ENCODE peak calls at places on chromosomes 16 and 17, in six cellular contexts. I is PC-9, C is SK-N-SH, J is fibroblast of lung, Z is cardiac muscle cell, H is Peyer's patch. D is an unnamed sample.

GRCh38 chr16:65178151-65178550 is 56.3 kb upstream of the CDH11 start:
- DNase-seq in H (no peak), J (peak; percentile 68), C (no peak), Z (peak; percentile 13), I (no peak), D (no peak)

GRCh38 chr17:50055426-50056216 is at the start of gene ITGA3:
- DNase-seq in H (peak; percentile 93), I (peak; percentile 96), C (peak; percentile 93), J (peak; percentile 93), Z (peak; percentile 87), D (peak; percentile 78)

GRCh38 chr17:58583486-58583885 is 69.0 kb upstream of the MTMR4 start:
- DNase-seq in C (no peak), J (no peak), I (no peak), Z (no peak), H (no peak), D (no peak)

GRCh38 chr17:82639628-82640027 is 8.6 kb downstream of the WDR45B start:
- DNase-seq in J (no peak), Z (no peak), H (no peak), C (no peak), I (no peak), D (no peak)

GRCh38 chr17:64492481-64493109 is 4.3 kb downstream of the POLG2 start:
- DNase-seq in C (peak; percentile 33), J (no peak), Z (peak; percentile 41), H (no peak), I (no peak), D (no peak)

GRCh38 chr16:17460890-17461289 is 9.9 kb downstream of the XYLT1 start:
- DNase-seq in J (peak; percentile 39), Z (no peak), I (no peak), C (no peak), H (no peak), D (no peak)

GRCh38 chr16:66250686-66251405 is 115.6 kb upstream of the CDH5 start:
- DNase-seq in J (peak; percentile 63), H (peak; percentile 51), Z (peak; percentile 96), C (peak; percentile 63), I (peak; percentile 16), D (peak; percentile 61)

GRCh38 chr17:40068917-40069750 is 6.4 kb downstream of the THRA start:
- DNase-seq in J (peak; percentile 81), Z (peak; percentile 91), I (no peak), H (peak; percentile 89), C (peak; percentile 76), D (peak; percentile 94)

GRCh38 chr17:41666708-41667279 is 21.9 kb upstream of the EIF1 start:
- DNase-seq in J (peak; percentile 51), H (peak; percentile 92), I (peak; percentile 50), C (peak; percentile 84), Z (peak; percentile 77), D (peak; percentile 87)

GRCh38 chr16:30382398-30383015 is at the start of gene SEPTIN1:
- DNase-seq in C (no peak), J (no peak), Z (no peak), I (no peak), H (no peak), D (no peak)

GRCh38 chr17:17712268-17712924 is 31.1 kb downstream of the RAI1 start:
- DNase-seq in Z (peak; percentile 76), H (no peak), I (peak; percentile 79), J (peak; percentile 88), C (no peak), D (no peak)

GRCh38 chr17:41298458-41299135 is 4.1 kb downstream of the KRTAP29-1 start:
- DNase-seq in J (no peak), Z (no peak), C (no peak), H (no peak), I (no peak), D (no peak)

GRCh38 chr16:70253291-70254094 is 1.8 kb upstream of the EXOSC6 start:
- DNase-seq in J (peak; percentile 42), C (peak; percentile 62), Z (peak; percentile 51), I (no peak), H (no peak), D (no peak)

GRCh38 chr17:39679521-39680192 is 8.2 kb downstream of the PGAP3 start:
- DNase-seq in Z (no peak), C (no peak), J (no peak), I (no peak), H (peak; percentile 55), D (no peak)

GRCh38 chr17:17736205-17737183 is 55.2 kb downstream of the RAI1 start:
- DNase-seq in H (no peak), I (no peak), J (peak; percentile 58), Z (peak; percentile 38), C (no peak), D (no peak)

GRCh38 chr16:3740934-3741333 is 23.6 kb upstream of the TRAP1 start:
- DNase-seq in J (no peak), I (no peak), C (no peak), H (no peak), Z (no peak), D (no peak)

GRCh38 chr16:1734123-1734522 is 28.1 kb downstream of the MAPK8IP3 start:
- DNase-seq in Z (no peak), H (no peak), I (no peak), C (no peak), J (no peak), D (no peak)
- H3K9me3 ChIP-seq in Z (no peaks in the 10 kb centered on the region), H (no peaks in the 10 kb centered on the region), I (no peaks in the 10 kb centered on the region), C (no peaks in the 10 kb centered on the region), J (peaks cover 8% of the 10 kb centered on the region), D (no peaks in the 10 kb centered on the region)

GRCh38 chr17:72406501-72406900 is 285.7 kb downstream of the SOX9 start:
- DNase-seq in H (no peak), C (no peak), I (peak; percentile 84), J (no peak), Z (no peak), D (no peak)
- H3K27ac ChIP-seq in H (no peak overlapping the region), C (peak overlapping the region; percentile 99), I (peak overlapping the region; percentile 99), J (peak overlapping the region; percentile 92), Z (no peak overlapping the region), D (no peak overlapping the region)

GRCh38 chr17:15981646-15982580 is 17.6 kb downstream of the ZSWIM7 start:
- DNase-seq in H (no peak), Z (peak; percentile 67), I (peak; percentile 79), J (peak; percentile 72), C (no peak), D (no peak)

GRCh38 chr17:15977894-15978293 is 21.6 kb downstream of the ZSWIM7 start:
- DNase-seq in C (no peak), Z (no peak), I (no peak), H (no peak), J (no peak), D (no peak)

GRCh38 chr17:15978606-15979005 is 20.9 kb downstream of the ZSWIM7 start:
- DNase-seq in J (no peak), C (no peak), I (no peak), Z (no peak), H (no peak), D (no peak)

DNA sequence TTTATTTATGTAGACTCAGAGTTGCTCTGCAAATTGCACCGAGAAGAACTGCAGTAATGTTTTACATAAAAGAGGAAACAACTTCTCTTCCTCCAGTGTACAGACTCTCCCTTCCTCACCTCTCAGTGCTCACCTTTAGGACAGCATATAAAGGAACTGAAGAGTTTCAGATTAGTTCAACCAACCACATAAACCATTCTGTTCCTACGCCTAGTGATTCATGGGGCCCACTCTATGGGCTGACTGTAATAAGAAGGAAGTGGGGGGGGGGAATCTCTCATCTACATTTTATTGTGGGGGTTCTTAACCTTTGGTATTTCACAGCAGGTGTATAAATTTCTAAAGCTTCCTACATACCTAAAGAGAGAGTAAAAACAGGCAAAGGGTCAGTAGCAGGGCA is 18.3 kb downstream of the ZSWIM7 start:
- DNase-seq in I (peak; percentile 93), Z (no peak), J (no peak), H (no peak), C (no peak), D (no peak)
- H3K4me1 ChIP-seq in I (peaks cover 42% of the 10 kb centered on the region), Z (peaks cover 4% of the 10 kb centered on the region), J (peaks cover 2% of the 10 kb centered on the region), H (no peaks in the 10 kb centered on the region), C (peaks cover 6% of the 10 kb centered on the region), D (no peaks in the 10 kb centered on the region)

DNA sequence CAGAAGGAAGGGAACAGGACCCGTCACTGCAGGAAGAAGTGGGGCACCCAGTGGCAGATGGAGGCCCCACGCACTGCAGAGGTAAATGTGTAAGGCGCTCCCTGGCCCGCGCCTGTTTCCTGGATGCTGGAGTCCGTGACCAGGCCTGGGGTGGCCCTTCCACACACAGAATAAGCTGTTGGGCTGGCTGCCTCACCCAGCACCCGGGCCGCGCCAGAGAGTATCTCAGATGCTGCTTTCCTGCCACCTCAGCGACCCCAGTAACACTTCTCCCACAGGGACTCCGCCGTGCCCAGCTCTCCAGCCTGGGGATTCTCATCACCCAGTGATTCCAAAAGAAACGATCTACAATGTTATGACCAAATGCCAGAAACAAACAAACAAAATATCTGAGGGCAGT is 1993.1 kb downstream of the TP53TG3F start:
- DNase-seq in H (no peak), J (no peak), I (no peak), Z (no peak), C (no peak), D (no peak)
- H3K9me3 ChIP-seq in H (no peaks in the 10 kb centered on the region), J (peaks cover 3% of the 10 kb centered on the region), I (peaks cover 1% of the 10 kb centered on the region), Z (no peaks in the 10 kb centered on the region), C (no peaks in the 10 kb centered on the region), D (peaks cover 10% of the 10 kb centered on the region)

GRCh38 chr16:85615014-85615851 is 2.1 kb downstream of the GSE1 start:
- DNase-seq in C (no peak), J (no peak), I (peak; percentile 92), H (peak; percentile 96), Z (no peak), D (peak; percentile 58)

GRCh38 chr16:85616608-85617311 is 3.6 kb downstream of the GSE1 start:
- DNase-seq in J (peak; percentile 23), Z (no peak), I (no peak), C (peak; percentile 45), H (peak; percentile 65), D (peak; percentile 64)

GRCh38 chr16:85614338-85615013 is 1.4 kb downstream of the GSE1 start:
- DNase-seq in C (no peak), J (no peak), H (no peak), Z (no peak), I (no peak), D (no peak)

GRCh38 chr16:85617948-85618347 is 4.8 kb downstream of the GSE1 start:
- DNase-seq in H (no peak), C (no peak), Z (no peak), I (no peak), J (no peak), D (no peak)

DNA sequence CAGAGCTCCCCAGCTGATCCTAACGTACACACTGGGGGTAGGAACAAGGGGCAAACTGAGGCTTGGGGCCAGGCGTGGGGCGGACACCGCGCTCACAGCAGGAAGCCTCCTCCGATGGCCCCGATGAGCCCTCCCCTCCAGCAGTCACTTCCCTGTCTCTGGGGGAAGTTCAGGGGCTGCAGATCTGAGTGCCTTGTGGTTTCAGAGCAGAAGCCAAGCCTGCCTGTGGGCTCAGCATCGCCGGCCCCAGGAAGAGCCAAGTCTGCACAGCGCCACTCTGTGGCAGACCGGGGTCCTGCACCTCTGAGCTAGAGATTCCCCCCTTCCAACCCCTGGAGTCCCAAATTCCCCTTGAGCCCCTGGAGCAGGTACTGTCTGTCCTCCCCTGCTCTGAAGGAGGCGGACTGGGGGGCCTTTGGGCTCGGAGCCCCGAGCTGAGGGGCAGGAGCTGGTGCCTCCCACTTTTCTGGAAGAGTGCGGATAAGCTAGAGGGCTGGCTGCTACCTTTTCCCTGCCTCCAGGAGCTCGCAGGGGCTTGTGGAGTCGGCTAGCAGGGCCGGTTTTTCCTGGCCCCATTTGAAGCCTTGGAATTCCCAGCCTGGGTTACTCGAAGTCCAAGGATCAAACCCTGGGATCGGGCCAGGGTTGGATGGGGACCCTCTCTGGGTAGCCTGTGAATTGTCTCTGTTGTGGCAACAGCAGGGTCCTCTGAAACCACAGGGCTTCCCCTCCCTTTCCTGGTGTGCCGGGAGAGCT is 2.9 kb downstream of the GSE1 start:
- DNase-seq in H (peak; percentile 78), I (peak; percentile 46), J (peak; percentile 81), C (peak; percentile 86), Z (peak; percentile 85), D (peak; percentile 77)
- H3K27ac ChIP-seq in H (peak overlapping the region; percentile 87), I (no peak overlapping the region), J (no peak overlapping the region), C (no peak overlapping the region), Z (peak overlapping the region; percentile 68), D (peak overlapping the region; percentile 3)

GRCh38 chr16:81478294-81478693 is 33.7 kb downstream of the CMIP start:
- DNase-seq in C (no peak), H (no peak), Z (no peak), J (no peak), I (no peak), D (no peak)
- H3K4me1 ChIP-seq in C (no peaks in the 10 kb centered on the region), H (peaks cover 43% of the 10 kb centered on the region), Z (no peaks in the 10 kb centered on the region), J (peaks cover 11% of the 10 kb centered on the region), I (no peaks in the 10 kb centered on the region), D (peaks cover 2% of the 10 kb centered on the region)